ENCODE peak calls at places on chromosomes 2 and 18, in ten cellular contexts. D, M, T, C, X, A, E, P, J and K are unnamed samples.

GRCh38 chr2:62156861-62157496 is 38.9 kb upstream of the B3GNT2 start:
- DNase-seq in D (no peak), P (no peak), X (no peak), M (no peak), T (no peak), J (no peak), E (peak), C (no peak), A (no peak), K (no peak)

GRCh38 chr2:182980115-182980514 is 58.1 kb downstream of the NCKAP1 start:
- DNase-seq in C (no peak), T (no peak), E (peak), P (no peak), M (peak), D (no peak), X (no peak), J (no peak), A (peak), K (peak)

GRCh38 chr18:48676346-48676745 is 137.5 kb downstream of the CTIF start:
- DNase-seq in D (no peak), P (no peak), J (peak), A (no peak), M (no peak), E (no peak), X (no peak), C (no peak), T (no peak), K (no peak)

GRCh38 chr2:202278036-202278760 is 12.6 kb downstream of the NOP58 start:
- DNase-seq in X (no peak), T (no peak), D (no peak), A (no peak), J (no peak), P (peak), E (no peak), C (no peak), M (no peak), K (no peak)

GRCh38 chr2:74424139-74424992 is 2.8 kb downstream of the WDR54 start:
- DNase-seq in T (no peak), P (no peak), A (no peak), C (no peak), M (no peak), J (no peak), D (no peak), E (no peak), X (no peak), K (no peak)

GRCh38 chr2:149329470-149330126 is 789 bp upstream of the LYPD6 start:
- DNase-seq in P (peak), J (no peak), A (peak), X (no peak), M (peak), T (no peak), C (no peak), D (peak), E (peak), K (peak)

GRCh38 chr2:162840598-162841246 is 2.2 kb upstream of the KCNH7 start:
- DNase-seq in E (peak), C (no peak), A (peak), X (no peak), J (peak), P (peak), T (no peak), M (peak), D (no peak), K (peak)

GRCh38 chr18:24846133-24846532 is 385.7 kb downstream of the HRH4 start:
- DNase-seq in C (no peak), M (no peak), P (no peak), J (no peak), X (no peak), A (no peak), T (no peak), D (no peak), E (no peak), K (no peak)

DNA sequence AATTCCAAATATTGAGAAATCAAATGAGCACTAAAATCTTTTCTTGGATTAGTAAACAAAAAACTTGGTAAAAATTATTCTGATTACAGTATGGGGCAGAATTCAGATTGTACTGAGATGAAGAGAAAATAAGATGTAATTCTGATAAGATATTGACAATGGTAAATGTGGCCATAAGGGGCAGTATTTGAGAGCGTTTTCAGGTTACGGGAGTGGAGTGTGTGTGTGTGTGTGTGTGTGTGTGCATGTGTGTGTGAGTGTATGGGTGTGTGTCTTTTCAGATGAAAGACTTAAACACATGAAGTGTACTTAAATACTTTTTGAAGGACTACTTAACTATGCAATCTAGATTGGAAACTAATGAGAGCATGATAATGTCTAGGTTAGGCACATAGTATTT is 217.8 kb upstream of the ITGA4 start:
- DNase-seq in P (no peak), X (no peak), C (no peak), D (no peak), J (no peak), T (no peak), M (peak), E (peak), A (no peak), K (no peak)
- TF ChIP-seq CTCF in P (peak), X (no peak), C (no peak), D (no peak), J (no peak), T (no peak), M (peak), E (peak), A (peak), K (no peak)

GRCh38 chr2:171745141-171745540 is 57.9 kb downstream of the DYNC1I2 start:
- DNase-seq in C (no peak), E (no peak), A (no peak), X (no peak), T (no peak), J (no peak), D (no peak), P (no peak), M (no peak), K (no peak)

GRCh38 chr2:171745806-171746205 is 58.5 kb downstream of the DYNC1I2 start:
- DNase-seq in E (no peak), M (no peak), A (no peak), T (no peak), D (no peak), C (no peak), P (no peak), J (no peak), X (no peak), K (no peak)

GRCh38 chr2:171735991-171736710 is 48.9 kb downstream of the DYNC1I2 start:
- DNase-seq in A (no peak), D (no peak), J (no peak), C (no peak), T (no peak), E (no peak), X (no peak), P (no peak), M (no peak), K (no peak)

GRCh38 chr2:171741189-171741588 is 53.9 kb downstream of the DYNC1I2 start:
- DNase-seq in T (no peak), J (no peak), D (no peak), P (peak), C (no peak), X (no peak), A (no peak), M (no peak), E (no peak), K (peak)
- H3K4me3 ChIP-seq in T (no peak), J (no peak), D (no peak), P (no peak), C (no peak), X (no peak), A (no peak), M (no peak), E (no peak), K (no peak)

DNA sequence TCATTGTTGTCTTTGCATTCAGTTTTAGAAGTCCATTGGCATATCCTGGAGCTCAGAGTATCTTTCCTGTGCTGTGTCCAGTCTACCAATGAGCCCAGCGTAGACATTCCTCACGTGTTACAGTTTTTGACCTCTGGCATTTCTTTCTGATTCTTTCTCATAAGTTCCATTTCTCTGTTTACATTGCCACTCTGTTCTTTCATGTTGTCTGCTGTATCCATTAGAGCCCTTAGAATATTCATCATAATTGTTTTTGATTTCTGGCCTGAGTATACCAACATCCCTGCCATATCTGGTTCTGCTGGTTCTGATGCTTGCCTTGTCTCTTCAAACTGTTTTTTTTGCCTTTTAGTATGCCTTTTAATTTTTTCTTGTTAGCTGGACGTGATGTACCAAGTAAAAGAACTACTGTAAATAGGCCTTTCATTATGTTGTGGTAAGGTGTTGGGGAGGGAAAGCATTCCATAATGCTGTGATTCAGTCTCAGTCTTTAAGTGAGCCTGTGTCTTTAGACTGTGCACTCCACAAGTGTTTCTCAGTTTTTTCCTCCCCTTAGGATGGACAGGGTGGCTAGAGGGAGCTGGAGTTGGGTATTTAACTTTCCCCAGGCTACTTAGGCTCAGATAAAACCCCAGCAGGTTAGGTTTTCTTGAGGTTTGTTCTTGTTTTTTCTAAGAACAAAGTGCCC is 35.6 kb downstream of the CEP192 start:
- DNase-seq in M (no peak), A (no peak), E (no peak), J (no peak), T (no peak), C (no peak), D (no peak), P (peak), X (no peak), K (no peak)
- TF ChIP-seq CTCF in M (no peak), A (no peak), E (no peak), J (no peak), T (no peak), C (no peak), D (no peak), P (no peak), X (no peak), K (no peak)

DNA sequence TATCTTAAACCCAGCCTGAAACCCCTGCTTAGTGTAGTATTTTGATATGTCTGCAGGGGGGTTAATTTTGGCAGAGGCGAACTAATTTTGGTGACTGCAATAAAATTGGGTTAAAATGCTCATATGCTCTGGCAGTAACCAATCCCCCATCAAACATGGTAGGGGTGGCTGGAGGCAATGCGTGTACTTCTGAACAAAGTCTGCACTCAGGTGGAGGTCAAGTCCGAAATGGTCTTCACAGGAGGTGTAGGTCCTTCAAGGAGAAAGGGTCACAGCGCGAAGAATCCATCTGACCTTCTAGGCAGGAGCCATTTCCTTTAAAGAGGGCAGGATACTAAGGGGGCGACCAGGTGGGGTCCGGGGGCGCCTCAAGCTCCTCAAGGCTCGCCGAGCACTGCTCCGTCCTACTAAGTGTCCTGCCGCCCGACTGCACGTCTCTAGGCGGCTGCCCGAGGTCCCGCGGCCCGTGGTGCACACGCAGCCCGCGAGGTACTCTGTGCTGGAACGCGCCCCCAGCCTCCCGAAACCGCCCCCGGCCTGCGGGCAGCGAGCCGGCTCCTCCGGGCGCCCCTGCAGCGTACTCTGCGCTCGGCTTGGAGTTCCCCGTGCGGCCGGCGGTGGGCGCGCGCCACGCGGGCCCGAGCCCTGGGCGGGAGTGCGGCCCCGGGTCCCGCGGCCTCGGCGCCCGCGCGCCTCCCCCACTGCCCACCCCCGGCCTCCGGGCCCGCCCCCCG is 1.7 kb upstream of the LDLRAD4 start:
- DNase-seq in D (no peak), X (peak), M (no peak), E (peak), J (no peak), A (peak), T (no peak), C (no peak), P (no peak), K (no peak)
- H3K4me3 ChIP-seq in D (peak), X (peak), M (peak), E (peak), J (peak), A (peak), T (peak), C (no peak), P (no peak), K (peak)

DNA sequence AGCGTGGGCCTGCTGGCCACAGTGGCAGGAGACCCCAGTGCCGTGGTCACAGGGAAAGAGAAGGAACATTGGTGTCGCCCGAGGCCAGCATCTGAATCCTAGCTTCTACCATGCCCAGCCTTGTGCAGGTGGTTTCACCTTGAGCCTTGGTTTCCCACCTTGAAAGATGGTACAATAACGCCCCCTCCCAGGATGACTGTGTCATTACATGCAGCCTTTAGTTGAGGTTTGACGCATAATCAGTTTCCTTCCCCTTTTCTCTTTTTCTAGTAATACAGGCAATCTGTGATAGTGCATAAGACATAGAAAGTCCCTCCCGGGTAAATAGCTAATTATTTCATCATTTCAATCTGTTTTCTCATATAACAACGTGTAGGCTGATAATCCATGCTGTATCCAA is 29.9 kb upstream of the ZNF407 start:
- DNase-seq in M (no peak), X (no peak), P (no peak), E (peak), T (no peak), A (no peak), J (no peak), D (no peak), C (no peak), K (no peak)
- TF ChIP-seq CTCF in M (no peak), X (no peak), P (no peak), E (peak), T (no peak), A (no peak), J (peak), D (no peak), C (no peak), K (no peak)

DNA sequence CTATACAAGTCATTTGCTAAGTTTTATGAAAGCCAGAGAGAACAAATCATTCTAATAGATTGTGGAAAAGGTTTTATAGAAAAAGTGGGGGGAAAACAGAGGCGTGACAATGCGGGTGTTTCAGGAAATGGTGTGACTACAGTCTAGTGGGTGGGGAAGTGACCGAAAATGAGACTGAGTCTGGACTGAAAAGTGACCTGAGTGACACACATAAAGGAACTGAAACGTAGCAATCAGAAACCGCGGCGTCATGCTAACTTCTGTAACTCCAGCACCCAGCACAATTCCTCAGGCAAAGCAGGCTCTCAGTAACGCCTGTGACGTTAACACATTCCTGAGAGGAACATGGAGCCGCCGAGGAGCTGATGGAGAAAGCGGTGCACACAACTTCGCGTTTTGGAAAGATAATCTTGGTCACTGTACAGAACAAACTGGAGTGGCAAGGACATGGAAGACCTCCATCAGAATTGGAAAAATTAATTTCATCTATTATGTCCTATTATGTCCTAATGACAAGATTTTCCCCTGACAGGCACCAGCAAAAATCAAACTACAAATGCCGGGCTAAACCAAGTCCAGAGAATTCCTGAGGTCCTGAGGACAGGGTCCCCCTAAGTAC is 1.4 kb upstream of the CD226 start:
- DNase-seq in X (no peak), M (no peak), P (no peak), A (no peak), C (no peak), T (no peak), E (peak), J (peak), D (no peak), K (no peak)
- H3K4me3 ChIP-seq in X (no peak), M (no peak), P (no peak), A (no peak), C (no peak), T (peak), E (no peak), J (no peak), D (peak), K (no peak)

GRCh38 chr2:55511508-55512124 is 7.9 kb upstream of the CFAP36 start:
- DNase-seq in X (no peak), T (no peak), E (peak), C (no peak), J (no peak), M (peak), A (peak), P (peak), D (no peak), K (peak)
- TF ChIP-seq CTCF in X (no peak), T (no peak), E (peak), C (peak), J (no peak), M (peak), A (peak), P (peak), D (peak), K (peak)

GRCh38 chr2:172931923-172932520 is 143.6 kb upstream of the MAP3K20 start:
- DNase-seq in T (no peak), P (peak), E (peak), A (peak), X (no peak), J (no peak), M (peak), C (no peak), D (peak), K (peak)
- H3K4me3 ChIP-seq in T (peak), P (no peak), E (no peak), A (no peak), X (peak), J (no peak), M (no peak), C (no peak), D (peak), K (no peak)